ENCODE peak calls at places on chromosomes 7 and 10, in ten cellular contexts. E, V, F, X, K, Z, M, A, B and Q are unnamed samples.

GRCh38 chr10:11468126-11468742 is 143.2 kb downstream of the USP6NL start:
- DNase-seq in E (no peak), V (no peak), F (no peak), X (no peak), K (no peak), Z (no peak), M (no peak), A (no peak), B (no peak), Q (no peak)

GRCh38 chr7:896346-897075 is 20.2 kb downstream of the GET4 start:
- DNase-seq in E (no peak), V (no peak), F (no peak), X (no peak), K (no peak), Z (no peak), M (no peak), A (no peak), B (no peak), Q (no peak)

GRCh38 chr10:94183666-94184264 is 179.0 kb downstream of the NOC3L start:
- DNase-seq in E (no peak), V (no peak), F (no peak), X (no peak), K (no peak), Z (no peak), M (no peak), A (peak; percentile 82), B (no peak), Q (no peak)

GRCh38 chr7:140694592-140694991 is 1.9 kb upstream of the NDUFB2 start:
- DNase-seq in E (no peak), V (no peak), F (no peak), X (no peak), K (no peak), Z (no peak), M (no peak), A (no peak), B (no peak), Q (no peak)

GRCh38 chr7:21965318-21965717 is 19.6 kb upstream of the CDCA7L start:
- DNase-seq in E (no peak), V (no peak), F (no peak), X (no peak), K (no peak), Z (no peak), M (no peak), A (no peak), B (no peak), Q (no peak)

GRCh38 chr7:154677454-154677853 is 325.5 kb downstream of the PAXIP1 start:
- DNase-seq in E (no peak), V (no peak), F (no peak), X (no peak), K (no peak), Z (no peak), M (no peak), A (no peak), B (no peak), Q (no peak)

GRCh38 chr7:25517906-25518305 is 289.6 kb upstream of the NPVF start:
- DNase-seq in E (no peak), V (no peak), F (no peak), X (no peak), K (no peak), Z (no peak), M (no peak), A (no peak), B (peak; percentile 10), Q (no peak)

GRCh38 chr10:35040761-35041501 is 49.2 kb downstream of the CUL2 start:
- DNase-seq in E (no peak), V (no peak), F (no peak), X (no peak), K (no peak), Z (no peak), M (no peak), A (no peak), B (no peak), Q (no peak)

GRCh38 chr7:80916770-80917681 is 1.8 kb downstream of the SEMA3C start:
- DNase-seq in E (no peak), V (no peak), F (no peak), X (no peak), K (no peak), Z (no peak), M (no peak), A (peak; percentile 94), B (peak; percentile 31), Q (no peak)

GRCh38 chr7:22853674-22854157 is 31.1 kb upstream of the TOMM7 start:
- DNase-seq in E (no peak), V (peak; percentile 33), F (no peak), X (no peak), K (peak; percentile 49), Z (peak; percentile 94), M (no peak), A (no peak), B (peak; percentile 40), Q (no peak)

GRCh38 chr10:13296476-13296875 is 3.4 kb downstream of the PHYH start:
- DNase-seq in E (no peak), V (no peak), F (no peak), X (no peak), K (no peak), Z (no peak), M (no peak), A (peak; percentile 74), B (no peak), Q (no peak)

GRCh38 chr10:124864421-124865193 is 63.0 kb downstream of the ABRAXAS2 start:
- DNase-seq in E (no peak), V (no peak), F (peak; percentile 1), X (no peak), K (no peak), Z (no peak), M (peak; percentile 3), A (peak; percentile 44), B (peak; percentile 46), Q (no peak)

GRCh38 chr10:3850999-3851937 is 66.3 kb upstream of the KLF6 start:
- DNase-seq in E (no peak), V (no peak), F (no peak), X (no peak), K (peak; percentile 34), Z (peak; percentile 55), M (no peak), A (peak; percentile 97), B (no peak), Q (no peak)

GRCh38 chr7:83457022-83457892 is 191.7 kb downstream of the SEMA3E start:
- DNase-seq in E (no peak), V (no peak), F (no peak), X (no peak), K (no peak), Z (no peak), M (no peak), A (no peak), B (peak; percentile 16), Q (no peak)

GRCh38 chr7:152336754-152337368 is 98.9 kb downstream of the KMT2C start:
- DNase-seq in E (peak; percentile 6), V (no peak), F (peak; percentile 13), X (no peak), K (no peak), Z (peak; percentile 33), M (peak; percentile 70), A (peak; percentile 33), B (peak; percentile 75), Q (no peak)

GRCh38 chr10:132845041-132845551 is 59.1 kb upstream of the NKX6-2 start:
- DNase-seq in E (no peak), V (no peak), F (no peak), X (no peak), K (no peak), Z (no peak), M (no peak), A (no peak), B (no peak), Q (peak; percentile 62)

GRCh38 chr10:42431095-42431494 is 207.3 kb downstream of the ZNF33B start:
- DNase-seq in E (no peak), V (no peak), F (no peak), X (no peak), K (no peak), Z (no peak), M (no peak), A (no peak), B (no peak), Q (no peak)

GRCh38 chr10:81027223-81027622 is 489.5 kb downstream of the SH2D4B start:
- DNase-seq in E (no peak), V (no peak), F (no peak), X (no peak), K (no peak), Z (no peak), M (no peak), A (no peak), B (no peak), Q (no peak)

GRCh38 chr10:4527281-4527960 is 298.6 kb upstream of the AKR1E2 start:
- DNase-seq in E (no peak), V (no peak), F (no peak), X (no peak), K (no peak), Z (no peak), M (no peak), A (peak; percentile 28), B (no peak), Q (no peak)

GRCh38 chr7:25032774-25033743 is 53.1 kb upstream of the OSBPL3 start:
- DNase-seq in E (no peak), V (no peak), F (no peak), X (no peak), K (no peak), Z (no peak), M (no peak), A (no peak), B (no peak), Q (no peak)

GRCh38 chr7:122303971-122304603 is 463 bp downstream of the FEZF1 start:
- DNase-seq in E (no peak), V (no peak), F (no peak), X (no peak), K (no peak), Z (no peak), M (peak; percentile 27), A (no peak), B (no peak), Q (no peak)

GRCh38 chr10:79298403-79299244 is 48.6 kb upstream of the PPIF start:
- DNase-seq in E (no peak), V (no peak), F (no peak), X (no peak), K (no peak), Z (no peak), M (no peak), A (peak; percentile 99), B (no peak), Q (no peak)

GRCh38 chr10:89845541-89846275 is 144.3 kb downstream of the KIF20B start:
- DNase-seq in E (no peak), V (no peak), F (no peak), X (no peak), K (no peak), Z (no peak), M (no peak), A (no peak), B (no peak), Q (no peak)

GRCh38 chr10:29621161-29621560 is 13.6 kb downstream of the SVIL start:
- DNase-seq in E (no peak), V (no peak), F (no peak), X (no peak), K (no peak), Z (no peak), M (no peak), A (peak; percentile 88), B (no peak), Q (peak; percentile 54)

GRCh38 chr7:107725138-107725740 is 18.7 kb upstream of the CBLL1 start:
- DNase-seq in E (peak; percentile 57), V (peak; percentile 20), F (peak; percentile 35), X (peak; percentile 19), K (no peak), Z (peak; percentile 56), M (peak; percentile 43), A (peak; percentile 52), B (peak; percentile 83), Q (no peak)

GRCh38 chr10:46523119-46523880 is 33.2 kb downstream of the GPRIN2 start:
- DNase-seq in E (no peak), V (no peak), F (no peak), X (no peak), K (no peak), Z (no peak), M (no peak), A (peak; percentile 72), B (no peak), Q (no peak)

GRCh38 chr7:100689230-100690135 is 4.6 kb downstream of the GIGYF1 start:
- DNase-seq in E (no peak), V (no peak), F (no peak), X (no peak), K (peak; percentile 79), Z (no peak), M (no peak), A (no peak), B (no peak), Q (no peak)

GRCh38 chr7:52705768-52706167 is 329.7 kb upstream of the POM121L12 start:
- DNase-seq in E (no peak), V (no peak), F (no peak), X (no peak), K (no peak), Z (no peak), M (no peak), A (no peak), B (no peak), Q (no peak)